ENCODE peak calls at places on chromosomes 4 and X, in five cellular contexts. U, I, C, A and L are unnamed samples.

GRCh38 chr4:25863347-25863784 is 578 bp upstream of the SEL1L3 start:
- DNase-seq in U (no peak), C (no peak), I (no peak), A (no peak), L (no peak)

GRCh38 chr4:75561789-75562188 is 5.9 kb downstream of the ODAPH start:
- DNase-seq in I (no peak), A (no peak), C (no peak), U (no peak), L (no peak)

GRCh38 chr4:105551968-105552746 is at the start of gene ARHGEF38:
- DNase-seq in A (peak; percentile 3), U (peak; percentile 25), C (no peak), I (no peak), L (no peak)

GRCh38 chrX:68895339-68896250 is 66.8 kb downstream of the EFNB1 start:
- DNase-seq in A (peak; percentile 70), I (no peak), U (peak; percentile 3), C (peak; percentile 45), L (peak; percentile 18)

GRCh38 chr4:124167602-124168001 is 544.9 kb downstream of the ANKRD50 start:
- DNase-seq in U (no peak), I (no peak), C (no peak), A (no peak), L (no peak)

GRCh38 chr4:110109455-110109854 is 89.0 kb downstream of the ELOVL6 start:
- DNase-seq in I (no peak), U (no peak), C (no peak), A (no peak), L (no peak)

GRCh38 chr4:79454656-79455055 is 46.6 kb upstream of the GK2 start:
- DNase-seq in I (no peak), U (no peak), C (no peak), A (no peak), L (no peak)

GRCh38 chr4:129218355-129218754 is 122.4 kb downstream of the C4orf33 start:
- DNase-seq in U (peak; percentile 40), I (no peak), A (peak; percentile 3), C (no peak), L (no peak)

GRCh38 chrX:41759817-41760216 is 35.8 kb downstream of the GPR82 start:
- DNase-seq in U (peak; percentile 37), I (no peak), C (no peak), A (no peak), L (no peak)

GRCh38 chr4:38574559-38575333 is 89.3 kb upstream of the KLF3 start:
- DNase-seq in A (no peak), U (no peak), C (no peak), I (no peak), L (no peak)

GRCh38 chr4:29770627-29771026 is 949.5 kb upstream of the PCDH7 start:
- DNase-seq in I (no peak), C (no peak), U (peak; percentile 23), A (no peak), L (no peak)

GRCh38 chr4:168362025-168362401 is 43.5 kb upstream of the DDX60 start:
- DNase-seq in C (no peak), U (no peak), A (no peak), I (no peak), L (no peak)

GRCh38 chrX:32267796-32268195 is 943.6 kb downstream of the DMD start:
- DNase-seq in A (no peak), I (no peak), U (no peak), C (no peak), L (no peak)

GRCh38 chrX:23304881-23305280 is 29.8 kb upstream of the PTCHD1 start:
- DNase-seq in A (no peak), I (no peak), U (no peak), C (no peak), L (no peak)

GRCh38 chr4:110663738-110664444 is 41.0 kb upstream of the PITX2 start:
- DNase-seq in A (peak; percentile 5), U (peak; percentile 82), C (no peak), I (no peak), L (no peak)

GRCh38 chr4:62482355-62482754 is 1282.2 kb downstream of the ADGRL3 start:
- DNase-seq in U (no peak), A (no peak), I (no peak), C (no peak), L (no peak)

GRCh38 chrX:76555816-76556215 is 128.3 kb downstream of the MAGEE1 start:
- DNase-seq in C (no peak), U (peak; percentile 30), A (no peak), I (no peak), L (no peak)

GRCh38 chrX:103100484-103100883 is 7.5 kb upstream of the NXF3 start:
- DNase-seq in A (no peak), I (no peak), U (no peak), C (no peak), L (no peak)

GRCh38 chr4:3766791-3767561 is 791 bp downstream of the ADRA2C start:
- DNase-seq in A (no peak), C (no peak), U (no peak), I (no peak), L (no peak)

GRCh38 chrX:85611926-85612325 is 232.5 kb upstream of the POF1B start:
- DNase-seq in I (no peak), U (peak; percentile 1), C (no peak), A (no peak), L (no peak)

GRCh38 chrX:23373129-23373804 is 38.6 kb downstream of the PTCHD1 start:
- DNase-seq in C (no peak), U (peak; percentile 34), I (no peak), A (peak; percentile 64), L (no peak)

GRCh38 chr4:3135155-3136011 is 60.9 kb downstream of the HTT start:
- DNase-seq in A (no peak), U (no peak), C (no peak), I (no peak), L (no peak)